ENCODE peak calls at places on chromosomes 13 and 19, in nine cellular contexts. T, O, Z, I, P, D, K, N and Q are unnamed samples.

GRCh38 chr19:12949363-12950284 is 4.0 kb downstream of the RAD23A start:
- DNase-seq in Z (no peak), O (peak), T (no peak), K (no peak), P (no peak), I (no peak), N (no peak), D (no peak), Q (no peak)

GRCh38 chr19:289651-290538 is 1.3 kb downstream of the PLPP2 start:
- DNase-seq in Z (peak), N (no peak), T (no peak), P (peak), K (peak), D (no peak), O (no peak), I (peak), Q (peak)

GRCh38 chr13:61316647-61317046 is 99.0 kb downstream of the PCDH20 start:
- DNase-seq in Z (no peak), D (no peak), T (no peak), K (no peak), O (no peak), P (no peak), I (no peak), N (no peak), Q (no peak)

GRCh38 chr19:36028313-36029041 is 4.2 kb downstream of the CLIP3 start:
- DNase-seq in K (no peak), N (no peak), P (no peak), T (no peak), O (no peak), D (no peak), Z (no peak), I (no peak), Q (no peak)

GRCh38 chr13:99659234-99659633 is 158.0 kb downstream of the TM9SF2 start:
- DNase-seq in N (no peak), D (no peak), O (no peak), P (no peak), T (no peak), K (no peak), I (no peak), Z (no peak), Q (no peak)

GRCh38 chr13:29081036-29081435 is 260.9 kb downstream of the MTUS2 start:
- DNase-seq in T (no peak), O (no peak), P (no peak), Z (no peak), I (no peak), N (no peak), K (no peak), D (no peak), Q (no peak)

GRCh38 chr13:77466757-77467156 is 68.7 kb upstream of the SCEL start:
- DNase-seq in D (no peak), P (no peak), O (no peak), K (no peak), T (no peak), N (no peak), I (no peak), Z (no peak), Q (no peak)

GRCh38 chr13:50126378-50127016 is 111.3 kb downstream of the KCNRG start:
- DNase-seq in P (no peak), K (no peak), N (peak), Z (no peak), I (peak), T (no peak), O (no peak), D (no peak), Q (no peak)

GRCh38 chr19:4391701-4392543 is 8.4 kb downstream of the SH3GL1 start:
- DNase-seq in I (no peak), K (peak), N (no peak), O (peak), D (no peak), Z (no peak), T (peak), P (no peak), Q (no peak)

GRCh38 chr19:1042689-1043511 is 3.0 kb downstream of the ABCA7 start:
- DNase-seq in I (peak), Z (no peak), D (no peak), T (no peak), P (no peak), N (no peak), K (no peak), O (peak), Q (no peak)

GRCh38 chr13:48491423-48492122 is 41.3 kb downstream of the RCBTB2 start:
- DNase-seq in I (no peak), D (no peak), K (peak), Z (no peak), N (no peak), T (no peak), O (no peak), P (no peak), Q (no peak)

GRCh38 chr19:19816679-19817078 is 4.9 kb downstream of the ZNF506 start:
- DNase-seq in O (peak), D (no peak), K (no peak), P (no peak), Z (no peak), I (no peak), T (no peak), N (no peak), Q (no peak)

GRCh38 chr13:72781461-72782439 is at the start of the genes DIS3 and PIBF1:
- DNase-seq in P (peak), I (peak), K (peak), T (peak), N (peak), O (peak), Z (peak), D (peak), Q (peak)

GRCh38 chr13:92802776-92803175 is 423.8 kb upstream of the GPC6 start:
- DNase-seq in K (no peak), D (no peak), Z (no peak), T (no peak), I (no peak), N (no peak), O (no peak), P (no peak), Q (no peak)

GRCh38 chr13:94249512-94249911 is 230.0 kb downstream of the DCT start:
- DNase-seq in I (no peak), O (no peak), N (no peak), Z (peak), D (no peak), T (no peak), K (peak), P (no peak), Q (no peak)

GRCh38 chr13:35791191-35791902 is 314.9 kb upstream of the MAB21L1 start:
- DNase-seq in P (no peak), Z (no peak), O (no peak), T (no peak), N (no peak), I (no peak), D (no peak), K (no peak), Q (no peak)

GRCh38 chr13:75621147-75621546 is 15.0 kb upstream of the LMO7 start:
- DNase-seq in K (no peak), N (no peak), D (no peak), P (no peak), O (no peak), T (no peak), Z (peak), I (no peak), Q (no peak)

GRCh38 chr13:87128006-87128405 is 543.2 kb upstream of the SLITRK5 start:
- DNase-seq in Z (no peak), K (no peak), O (no peak), P (no peak), N (no peak), T (no peak), I (no peak), D (no peak), Q (no peak)

GRCh38 chr13:73870036-73870741 is 264.0 kb downstream of the KLF12 start:
- DNase-seq in T (no peak), P (no peak), N (no peak), I (peak), K (no peak), O (no peak), Z (no peak), D (no peak), Q (no peak)

GRCh38 chr13:22017226-22017625 is 346.4 kb downstream of the FGF9 start:
- DNase-seq in I (no peak), Z (no peak), D (no peak), N (no peak), T (no peak), P (no peak), O (no peak), K (no peak), Q (no peak)

GRCh38 chr13:28337196-28338045 is 157.5 kb downstream of the FLT1 start:
- DNase-seq in D (no peak), T (no peak), P (no peak), Z (peak), O (no peak), K (peak), I (no peak), N (no peak), Q (no peak)

GRCh38 chr13:62933809-62934208 is 1518.2 kb upstream of the PCDH20 start:
- DNase-seq in Z (no peak), T (no peak), N (no peak), O (no peak), P (no peak), D (no peak), K (no peak), I (no peak), Q (no peak)

GRCh38 chr19:48196321-48196761 is 25.9 kb downstream of the ZSWIM9 start:
- DNase-seq in O (no peak), D (no peak), Z (no peak), T (no peak), I (no peak), P (no peak), N (no peak), K (no peak), Q (no peak)

GRCh38 chr19:30896551-30896950 is 452.7 kb downstream of the TSHZ3 start:
- DNase-seq in Z (no peak), P (no peak), K (no peak), D (no peak), T (no peak), I (no peak), O (no peak), N (no peak), Q (no peak)

GRCh38 chr13:28325022-28325421 is 169.9 kb downstream of the FLT1 start:
- DNase-seq in N (no peak), K (no peak), D (no peak), T (no peak), I (no peak), O (no peak), Z (no peak), P (no peak), Q (no peak)

GRCh38 chr13:43291289-43292055 is 268.1 kb downstream of the DNAJC15 start:
- DNase-seq in N (no peak), K (no peak), T (no peak), Z (no peak), O (no peak), I (no peak), D (no peak), P (no peak), Q (no peak)

GRCh38 chr19:5948697-5949564 is 29.0 kb downstream of the RANBP3 start:
- DNase-seq in I (no peak), N (no peak), K (no peak), O (no peak), T (no peak), D (no peak), Z (no peak), P (no peak), Q (no peak)
- H3K27ac ChIP-seq in I (peak), N (peak), K (no peak), O (no peak), T (peak), D (peak), Z (no peak), P (no peak), Q (peak)

GRCh38 chr13:110887242-110887954 is 27.5 kb downstream of the ANKRD10 start:
- DNase-seq in I (no peak), N (no peak), T (no peak), K (no peak), O (no peak), P (no peak), Z (no peak), D (no peak), Q (no peak)

GRCh38 chr13:110886475-110887241 is 28.2 kb downstream of the ANKRD10 start:
- DNase-seq in K (no peak), Z (no peak), T (no peak), I (no peak), D (no peak), O (no peak), P (no peak), N (no peak), Q (no peak)

GRCh38 chr13:110887955-110888333 is 26.9 kb downstream of the ANKRD10 start:
- DNase-seq in N (no peak), O (no peak), P (no peak), T (no peak), I (no peak), Z (no peak), K (no peak), D (no peak), Q (no peak)

GRCh38 chr13:110885516-110885915 is 29.4 kb downstream of the ANKRD10 start:
- DNase-seq in O (no peak), I (no peak), D (no peak), K (no peak), N (no peak), Z (no peak), P (no peak), T (no peak), Q (no peak)

DNA sequence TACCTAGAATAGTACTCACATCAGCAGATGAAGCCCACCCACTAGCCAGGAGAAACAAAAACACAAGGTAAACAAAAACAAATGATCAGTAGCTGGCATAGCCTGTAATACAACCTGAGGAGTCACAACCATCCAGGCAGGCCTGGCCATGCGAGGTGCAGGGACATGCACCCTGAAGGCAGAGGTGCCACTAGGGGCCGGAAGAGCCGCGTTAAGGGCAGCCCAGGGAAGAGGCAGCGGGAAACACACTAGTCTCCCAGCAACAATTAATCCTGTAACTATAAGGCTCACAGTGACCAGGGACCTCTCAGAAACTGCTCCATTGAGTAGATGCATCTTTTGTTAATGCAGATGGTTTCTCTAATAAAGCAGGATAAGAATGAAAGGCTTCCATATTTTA is 28.9 kb downstream of the ANKRD10 start:
- DNase-seq in Z (no peak), N (no peak), K (no peak), D (no peak), T (no peak), P (no peak), O (no peak), I (no peak), Q (no peak)
- TF ChIP-seq CTCF in Z (peak), N (no peak), K (no peak), D (no peak), T (no peak), P (no peak), O (no peak), I (no peak), Q (no peak)

GRCh38 chr13:113332615-113333014 is 31.3 kb downstream of the GRTP1 start:
- DNase-seq in D (no peak), T (no peak), O (no peak), K (no peak), P (no peak), I (no peak), Z (no peak), N (no peak), Q (no peak)

GRCh38 chr13:113337976-113338375 is 26.0 kb downstream of the GRTP1 start:
- DNase-seq in K (no peak), T (no peak), O (no peak), I (no peak), N (no peak), D (no peak), P (no peak), Z (no peak), Q (no peak)

GRCh38 chr13:113338451-113338850 is 25.5 kb downstream of the GRTP1 start:
- DNase-seq in D (no peak), O (no peak), K (no peak), P (no peak), T (no peak), Z (no peak), N (no peak), I (no peak), Q (no peak)

GRCh38 chr13:113333076-113333475 is 30.9 kb downstream of the GRTP1 start:
- DNase-seq in D (no peak), Z (no peak), T (no peak), P (no peak), K (no peak), I (no peak), N (no peak), O (no peak), Q (no peak)

DNA sequence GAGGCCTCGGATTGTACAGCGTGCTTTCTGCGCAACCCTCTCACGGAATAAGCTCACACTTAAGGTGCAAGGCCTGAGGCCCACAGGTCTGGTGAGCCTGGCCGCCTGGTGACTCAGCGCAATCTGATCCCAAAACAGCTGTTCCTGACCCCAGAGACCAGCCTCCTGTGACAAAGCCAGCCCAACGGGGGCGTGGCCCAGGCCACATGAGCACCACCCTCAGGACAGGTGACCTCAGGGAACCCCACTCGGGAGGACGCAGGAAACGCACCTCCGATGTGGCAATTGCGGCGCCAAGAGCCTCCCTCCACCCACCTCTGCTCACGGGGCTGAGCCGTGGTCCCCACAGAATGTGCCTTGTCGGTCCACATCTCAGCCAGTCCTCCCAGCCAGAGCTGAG is 26.4 kb downstream of the GRTP1 start:
- DNase-seq in Z (no peak), O (no peak), N (no peak), T (no peak), K (no peak), I (no peak), P (no peak), D (no peak), Q (no peak)
- H3K4me3 ChIP-seq in Z (no peak), O (no peak), N (no peak), T (no peak), K (no peak), I (no peak), P (no peak), D (no peak), Q (no peak)

GRCh38 chr19:10615429-10616023 is 9.8 kb upstream of the SLC44A2 start:
- DNase-seq in Z (no peak), N (no peak), K (no peak), I (no peak), D (no peak), P (no peak), T (no peak), O (no peak), Q (no peak)

GRCh38 chr19:10617409-10618121 is 7.8 kb upstream of the SLC44A2 start:
- DNase-seq in Z (peak), D (no peak), N (no peak), K (peak), P (no peak), O (no peak), I (no peak), T (no peak), Q (no peak)

GRCh38 chr19:10611907-10612306 is 13.4 kb upstream of the SLC44A2 start:
- DNase-seq in D (no peak), I (no peak), T (no peak), O (no peak), Z (no peak), N (no peak), K (no peak), P (no peak), Q (no peak)

DNA sequence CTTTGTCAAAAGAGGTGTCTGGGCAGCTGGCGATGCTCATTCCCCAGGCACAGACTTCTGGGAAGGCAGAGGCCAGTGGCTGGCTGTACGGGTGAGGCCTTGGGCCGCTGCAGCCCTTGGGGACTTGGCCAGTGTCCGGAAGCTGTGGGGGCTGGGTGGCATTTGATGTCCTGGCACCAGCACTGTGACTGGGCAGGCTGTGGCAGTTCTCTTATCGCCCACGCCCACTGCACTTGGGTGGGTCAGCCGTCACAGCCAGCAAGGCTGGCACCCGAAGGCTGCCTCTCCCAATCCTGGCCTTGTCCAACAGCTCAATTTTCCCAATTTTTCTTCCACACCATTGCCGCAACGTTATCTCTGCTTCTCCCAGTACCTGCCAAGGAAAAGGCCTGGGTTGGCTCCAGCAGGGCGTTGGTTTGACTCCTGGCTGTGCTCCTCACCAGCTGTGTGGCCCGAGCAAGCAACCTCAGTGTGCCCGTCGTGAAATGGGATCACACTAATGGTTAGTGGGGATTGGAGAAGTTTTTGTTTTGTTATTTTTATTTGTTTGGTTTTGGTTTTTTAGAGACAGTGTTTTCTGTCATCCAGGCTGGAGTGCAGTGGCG is 12.7 kb upstream of the SLC44A2 start:
- DNase-seq in Z (no peak), O (peak), T (peak), P (no peak), D (peak), I (peak), K (no peak), N (no peak), Q (peak)
- H3K27ac ChIP-seq in Z (no peak), O (peak), T (peak), P (no peak), D (peak), I (peak), K (no peak), N (no peak), Q (peak)

DNA sequence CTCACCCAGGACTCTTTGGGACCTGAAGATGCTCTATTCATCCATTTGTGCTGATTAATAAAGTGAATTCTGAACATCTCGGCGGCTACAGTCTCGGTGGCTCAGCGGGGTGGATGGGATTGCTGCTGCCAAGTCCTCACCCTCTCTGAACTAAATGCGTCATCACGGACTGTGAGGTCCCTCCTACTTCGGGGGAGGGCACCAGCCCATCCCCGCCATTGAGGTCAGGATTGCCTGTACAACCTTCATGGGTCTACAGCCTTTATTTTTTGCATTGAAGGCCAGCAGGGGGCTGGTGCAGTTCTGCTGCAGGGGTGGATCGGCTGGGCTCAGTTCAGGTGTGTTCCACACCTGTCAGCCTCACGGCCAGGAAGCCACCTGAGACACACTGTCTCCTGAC is 181.8 kb downstream of the COL4A1 start:
- DNase-seq in Z (no peak), P (no peak), T (no peak), I (no peak), O (no peak), K (no peak), D (no peak), N (no peak), Q (no peak)
- TF ChIP-seq CTCF in Z (peak), P (no peak), T (no peak), I (no peak), O (no peak), K (no peak), D (no peak), N (no peak), Q (no peak)

DNA sequence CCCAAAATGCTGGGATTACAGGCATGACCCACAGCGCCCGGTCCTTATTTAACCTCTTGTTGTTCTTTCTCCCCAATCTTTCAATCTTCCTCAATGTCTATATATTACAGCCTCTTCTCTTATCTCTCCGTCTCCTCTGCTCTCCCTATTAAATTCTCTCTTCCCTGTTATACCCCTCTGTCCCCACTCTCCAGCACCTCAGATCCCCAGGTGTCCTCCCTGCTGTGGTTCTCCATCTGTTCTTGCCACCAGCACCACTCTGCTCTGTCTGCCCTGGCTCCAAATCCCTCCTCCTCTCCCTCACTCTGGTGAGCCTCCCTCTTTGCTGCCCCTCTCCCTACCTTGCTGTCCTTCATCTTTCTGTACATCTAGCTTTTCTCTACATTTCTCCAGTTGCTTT is 1.1 kb downstream of the ZNF600 start:
- DNase-seq in P (no peak), T (no peak), D (no peak), Z (no peak), N (no peak), K (no peak), I (no peak), O (no peak), Q (peak)
- H3K4me3 ChIP-seq in P (peak), T (peak), D (no peak), Z (no peak), N (peak), K (peak), I (peak), O (no peak), Q (peak)